ENCODE peak calls at places on chromosomes 5 and 9, in nine cellular contexts. One of them, this sample, is unnamed.

GRCh38 chr9:27125030-27125429 is 16.0 kb downstream of the TEK start:
- DNase-seq in HT1080: peak
- DNase-seq in HFFc6: peak
- DNase-seq in stimulated activated CD8-positive, alpha-beta memory T cell treated with anti-CD3 and anti-CD28 coated beads, Interleukin-7, amount 100 ng/mL, for 24 hours: no peak
- DNase-seq in brain microvascular endothelial cell: peak
- DNase-seq in prostate gland: peak
- DNase-seq in HTR-8/SVneo: peak
- DNase-seq in PC-3: peak
- DNase-seq in MCF 10A: peak
- DNase-seq in this sample: peak

GRCh38 chr5:95631991-95632675 is 12.2 kb downstream of the GPR150 start:
- DNase-seq in stimulated activated CD8-positive, alpha-beta memory T cell treated with anti-CD3 and anti-CD28 coated beads, Interleukin-7, amount 100 ng/mL, for 24 hours: peak
- DNase-seq in PC-3: peak
- DNase-seq in prostate gland: no peak
- DNase-seq in brain microvascular endothelial cell: peak
- DNase-seq in HT1080: peak
- DNase-seq in MCF 10A: peak
- DNase-seq in HTR-8/SVneo: no peak
- DNase-seq in HFFc6: peak
- DNase-seq in this sample: no peak

GRCh38 chr9:36037580-36038169 is 962 bp downstream of the RECK start:
- DNase-seq in PC-3: no peak
- DNase-seq in prostate gland: no peak
- DNase-seq in HTR-8/SVneo: peak
- DNase-seq in HT1080: peak
- DNase-seq in brain microvascular endothelial cell: no peak
- DNase-seq in stimulated activated CD8-positive, alpha-beta memory T cell treated with anti-CD3 and anti-CD28 coated beads, Interleukin-7, amount 100 ng/mL, for 24 hours: no peak
- DNase-seq in MCF 10A: no peak
- DNase-seq in HFFc6: no peak
- DNase-seq in this sample: no peak

GRCh38 chr5:80399553-80400239 is 8.2 kb upstream of the ZFYVE16 start:
- DNase-seq in MCF 10A: peak
- DNase-seq in HT1080: peak
- DNase-seq in PC-3: peak
- DNase-seq in HTR-8/SVneo: peak
- DNase-seq in prostate gland: no peak
- DNase-seq in stimulated activated CD8-positive, alpha-beta memory T cell treated with anti-CD3 and anti-CD28 coated beads, Interleukin-7, amount 100 ng/mL, for 24 hours: no peak
- DNase-seq in HFFc6: peak
- DNase-seq in brain microvascular endothelial cell: peak
- DNase-seq in this sample: no peak

GRCh38 chr5:164048527-164048926 is 543.1 kb downstream of the MAT2B start:
- DNase-seq in HFFc6: no peak
- DNase-seq in brain microvascular endothelial cell: no peak
- DNase-seq in prostate gland: no peak
- DNase-seq in MCF 10A: peak
- DNase-seq in PC-3: peak
- DNase-seq in HT1080: no peak
- DNase-seq in HTR-8/SVneo: peak
- DNase-seq in stimulated activated CD8-positive, alpha-beta memory T cell treated with anti-CD3 and anti-CD28 coated beads, Interleukin-7, amount 100 ng/mL, for 24 hours: no peak
- DNase-seq in this sample: no peak

GRCh38 chr9:38067611-38067891 is 1.5 kb downstream of the SHB start:
- DNase-seq in HTR-8/SVneo: no peak
- DNase-seq in PC-3: no peak
- DNase-seq in stimulated activated CD8-positive, alpha-beta memory T cell treated with anti-CD3 and anti-CD28 coated beads, Interleukin-7, amount 100 ng/mL, for 24 hours: no peak
- DNase-seq in HFFc6: no peak
- DNase-seq in MCF 10A: no peak
- DNase-seq in brain microvascular endothelial cell: no peak
- DNase-seq in HT1080: no peak
- DNase-seq in prostate gland: peak
- DNase-seq in this sample: no peak

GRCh38 chr9:33795281-33795680 is at the start of gene PRSS3:
- DNase-seq in PC-3: no peak
- DNase-seq in HTR-8/SVneo: no peak
- DNase-seq in stimulated activated CD8-positive, alpha-beta memory T cell treated with anti-CD3 and anti-CD28 coated beads, Interleukin-7, amount 100 ng/mL, for 24 hours: no peak
- DNase-seq in HT1080: no peak
- DNase-seq in HFFc6: no peak
- DNase-seq in brain microvascular endothelial cell: no peak
- DNase-seq in prostate gland: no peak
- DNase-seq in MCF 10A: peak
- DNase-seq in this sample: no peak

GRCh38 chr9:112750111-112750766 is at the start of gene SNX30:
- DNase-seq in stimulated activated CD8-positive, alpha-beta memory T cell treated with anti-CD3 and anti-CD28 coated beads, Interleukin-7, amount 100 ng/mL, for 24 hours: peak
- DNase-seq in MCF 10A: peak
- DNase-seq in HTR-8/SVneo: peak
- DNase-seq in PC-3: peak
- DNase-seq in prostate gland: peak
- DNase-seq in HFFc6: peak
- DNase-seq in HT1080: peak
- DNase-seq in brain microvascular endothelial cell: peak
- DNase-seq in this sample: peak

GRCh38 chr5:159773062-159773924 is 143.0 kb upstream of the ADRA1B start:
- DNase-seq in brain microvascular endothelial cell: peak
- DNase-seq in MCF 10A: peak
- DNase-seq in HTR-8/SVneo: peak
- DNase-seq in HFFc6: peak
- DNase-seq in PC-3: peak
- DNase-seq in stimulated activated CD8-positive, alpha-beta memory T cell treated with anti-CD3 and anti-CD28 coated beads, Interleukin-7, amount 100 ng/mL, for 24 hours: peak
- DNase-seq in HT1080: peak
- DNase-seq in prostate gland: peak
- DNase-seq in this sample: peak

GRCh38 chr5:15383021-15383420 is 117.0 kb upstream of the FBXL7 start:
- DNase-seq in HFFc6: peak
- DNase-seq in HT1080: no peak
- DNase-seq in PC-3: no peak
- DNase-seq in HTR-8/SVneo: no peak
- DNase-seq in prostate gland: no peak
- DNase-seq in brain microvascular endothelial cell: no peak
- DNase-seq in stimulated activated CD8-positive, alpha-beta memory T cell treated with anti-CD3 and anti-CD28 coated beads, Interleukin-7, amount 100 ng/mL, for 24 hours: no peak
- DNase-seq in MCF 10A: no peak
- DNase-seq in this sample: no peak

GRCh38 chr9:132651259-132651658 is 18.5 kb downstream of the DDX31 start:
- DNase-seq in HFFc6: peak
- DNase-seq in stimulated activated CD8-positive, alpha-beta memory T cell treated with anti-CD3 and anti-CD28 coated beads, Interleukin-7, amount 100 ng/mL, for 24 hours: no peak
- DNase-seq in PC-3: peak
- DNase-seq in MCF 10A: peak
- DNase-seq in HTR-8/SVneo: no peak
- DNase-seq in prostate gland: peak
- DNase-seq in brain microvascular endothelial cell: peak
- DNase-seq in HT1080: peak
- DNase-seq in this sample: no peak

GRCh38 chr5:121873409-121873808 is 21.7 kb downstream of the FTMT start:
- DNase-seq in PC-3: no peak
- DNase-seq in prostate gland: no peak
- DNase-seq in stimulated activated CD8-positive, alpha-beta memory T cell treated with anti-CD3 and anti-CD28 coated beads, Interleukin-7, amount 100 ng/mL, for 24 hours: no peak
- DNase-seq in brain microvascular endothelial cell: no peak
- DNase-seq in HT1080: no peak
- DNase-seq in MCF 10A: no peak
- DNase-seq in HFFc6: no peak
- DNase-seq in HTR-8/SVneo: no peak
- DNase-seq in this sample: no peak

GRCh38 chr9:21294325-21294724 is 10.8 kb downstream of the IFNA5 start:
- DNase-seq in HTR-8/SVneo: peak
- DNase-seq in brain microvascular endothelial cell: peak
- DNase-seq in PC-3: peak
- DNase-seq in stimulated activated CD8-positive, alpha-beta memory T cell treated with anti-CD3 and anti-CD28 coated beads, Interleukin-7, amount 100 ng/mL, for 24 hours: no peak
- DNase-seq in prostate gland: peak
- DNase-seq in HT1080: peak
- DNase-seq in HFFc6: peak
- DNase-seq in MCF 10A: peak
- DNase-seq in this sample: no peak

GRCh38 chr5:179008667-179009066 is 13.5 kb upstream of the GRM6 start:
- DNase-seq in PC-3: no peak
- DNase-seq in stimulated activated CD8-positive, alpha-beta memory T cell treated with anti-CD3 and anti-CD28 coated beads, Interleukin-7, amount 100 ng/mL, for 24 hours: no peak
- DNase-seq in HFFc6: no peak
- DNase-seq in brain microvascular endothelial cell: no peak
- DNase-seq in HTR-8/SVneo: no peak
- DNase-seq in prostate gland: no peak
- DNase-seq in MCF 10A: no peak
- DNase-seq in HT1080: no peak
- DNase-seq in this sample: no peak

GRCh38 chr9:104927216-104927911 is 591 bp downstream of the ABCA1 start:
- DNase-seq in PC-3: peak
- DNase-seq in stimulated activated CD8-positive, alpha-beta memory T cell treated with anti-CD3 and anti-CD28 coated beads, Interleukin-7, amount 100 ng/mL, for 24 hours: no peak
- DNase-seq in MCF 10A: no peak
- DNase-seq in HTR-8/SVneo: no peak
- DNase-seq in HFFc6: no peak
- DNase-seq in prostate gland: peak
- DNase-seq in brain microvascular endothelial cell: peak
- DNase-seq in HT1080: peak
- DNase-seq in this sample: peak

GRCh38 chr5:172597755-172598155 is 43.3 kb upstream of the NEURL1B start:
- DNase-seq in HFFc6: no peak
- DNase-seq in PC-3: no peak
- DNase-seq in MCF 10A: no peak
- DNase-seq in prostate gland: no peak
- DNase-seq in stimulated activated CD8-positive, alpha-beta memory T cell treated with anti-CD3 and anti-CD28 coated beads, Interleukin-7, amount 100 ng/mL, for 24 hours: no peak
- DNase-seq in brain microvascular endothelial cell: no peak
- DNase-seq in HT1080: no peak
- DNase-seq in HTR-8/SVneo: no peak
- DNase-seq in this sample: no peak

GRCh38 chr5:35863159-35863558 is 6.5 kb downstream of the IL7R start:
- DNase-seq in stimulated activated CD8-positive, alpha-beta memory T cell treated with anti-CD3 and anti-CD28 coated beads, Interleukin-7, amount 100 ng/mL, for 24 hours: no peak
- DNase-seq in MCF 10A: no peak
- DNase-seq in prostate gland: peak
- DNase-seq in HFFc6: no peak
- DNase-seq in PC-3: peak
- DNase-seq in HTR-8/SVneo: no peak
- DNase-seq in brain microvascular endothelial cell: no peak
- DNase-seq in HT1080: no peak
- DNase-seq in this sample: no peak

GRCh38 chr9:115891929-115892328 is 261.7 kb upstream of the PAPPA start:
- DNase-seq in stimulated activated CD8-positive, alpha-beta memory T cell treated with anti-CD3 and anti-CD28 coated beads, Interleukin-7, amount 100 ng/mL, for 24 hours: no peak
- DNase-seq in prostate gland: no peak
- DNase-seq in brain microvascular endothelial cell: peak
- DNase-seq in MCF 10A: peak
- DNase-seq in HFFc6: peak
- DNase-seq in HTR-8/SVneo: no peak
- DNase-seq in HT1080: peak
- DNase-seq in PC-3: peak
- DNase-seq in this sample: no peak

GRCh38 chr5:59557572-59557971 is 336.0 kb downstream of the PDE4D start:
- DNase-seq in HTR-8/SVneo: no peak
- DNase-seq in prostate gland: no peak
- DNase-seq in brain microvascular endothelial cell: no peak
- DNase-seq in stimulated activated CD8-positive, alpha-beta memory T cell treated with anti-CD3 and anti-CD28 coated beads, Interleukin-7, amount 100 ng/mL, for 24 hours: no peak
- DNase-seq in PC-3: no peak
- DNase-seq in HT1080: no peak
- DNase-seq in MCF 10A: no peak
- DNase-seq in HFFc6: no peak
- DNase-seq in this sample: no peak

GRCh38 chr5:38853753-38854470 is 8.1 kb downstream of the OSMR start:
- DNase-seq in prostate gland: no peak
- DNase-seq in stimulated activated CD8-positive, alpha-beta memory T cell treated with anti-CD3 and anti-CD28 coated beads, Interleukin-7, amount 100 ng/mL, for 24 hours: no peak
- DNase-seq in HTR-8/SVneo: peak
- DNase-seq in MCF 10A: peak
- DNase-seq in HT1080: peak
- DNase-seq in brain microvascular endothelial cell: peak
- DNase-seq in HFFc6: peak
- DNase-seq in PC-3: peak
- DNase-seq in this sample: no peak

GRCh38 chr9:126482361-126483044 is 131.2 kb upstream of the LMX1B start:
- DNase-seq in prostate gland: no peak
- DNase-seq in stimulated activated CD8-positive, alpha-beta memory T cell treated with anti-CD3 and anti-CD28 coated beads, Interleukin-7, amount 100 ng/mL, for 24 hours: no peak
- DNase-seq in HT1080: no peak
- DNase-seq in HFFc6: no peak
- DNase-seq in brain microvascular endothelial cell: peak
- DNase-seq in MCF 10A: no peak
- DNase-seq in PC-3: no peak
- DNase-seq in HTR-8/SVneo: no peak
- DNase-seq in this sample: no peak

GRCh38 chr5:95080026-95080425 is 204.9 kb downstream of the MCTP1 start:
- DNase-seq in PC-3: no peak
- DNase-seq in MCF 10A: peak
- DNase-seq in stimulated activated CD8-positive, alpha-beta memory T cell treated with anti-CD3 and anti-CD28 coated beads, Interleukin-7, amount 100 ng/mL, for 24 hours: no peak
- DNase-seq in prostate gland: no peak
- DNase-seq in HT1080: no peak
- DNase-seq in HTR-8/SVneo: no peak
- DNase-seq in brain microvascular endothelial cell: no peak
- DNase-seq in HFFc6: peak
- DNase-seq in this sample: no peak

GRCh38 chr9:116605904-116606341 is 81.2 kb upstream of the TRIM32 start:
- DNase-seq in prostate gland: no peak
- DNase-seq in MCF 10A: no peak
- DNase-seq in brain microvascular endothelial cell: no peak
- DNase-seq in HT1080: no peak
- DNase-seq in HTR-8/SVneo: no peak
- DNase-seq in stimulated activated CD8-positive, alpha-beta memory T cell treated with anti-CD3 and anti-CD28 coated beads, Interleukin-7, amount 100 ng/mL, for 24 hours: no peak
- DNase-seq in PC-3: no peak
- DNase-seq in HFFc6: no peak
- DNase-seq in this sample: peak

GRCh38 chr5:114387433-114387832 is 25.6 kb downstream of the KCNN2 start:
- DNase-seq in HFFc6: no peak
- DNase-seq in HTR-8/SVneo: no peak
- DNase-seq in MCF 10A: no peak
- DNase-seq in PC-3: no peak
- DNase-seq in HT1080: no peak
- DNase-seq in brain microvascular endothelial cell: no peak
- DNase-seq in stimulated activated CD8-positive, alpha-beta memory T cell treated with anti-CD3 and anti-CD28 coated beads, Interleukin-7, amount 100 ng/mL, for 24 hours: no peak
- DNase-seq in prostate gland: no peak
- DNase-seq in this sample: no peak

GRCh38 chr5:16540421-16540820 is 74.8 kb upstream of the ZNF622 start:
- DNase-seq in MCF 10A: peak
- DNase-seq in HT1080: peak
- DNase-seq in HTR-8/SVneo: no peak
- DNase-seq in HFFc6: peak
- DNase-seq in PC-3: peak
- DNase-seq in prostate gland: no peak
- DNase-seq in stimulated activated CD8-positive, alpha-beta memory T cell treated with anti-CD3 and anti-CD28 coated beads, Interleukin-7, amount 100 ng/mL, for 24 hours: no peak
- DNase-seq in brain microvascular endothelial cell: peak
- DNase-seq in this sample: no peak

GRCh38 chr5:9898319-9898718 is 268.2 kb upstream of the TAS2R1 start:
- DNase-seq in MCF 10A: peak
- DNase-seq in HTR-8/SVneo: peak
- DNase-seq in HFFc6: peak
- DNase-seq in HT1080: peak
- DNase-seq in PC-3: peak
- DNase-seq in prostate gland: peak
- DNase-seq in brain microvascular endothelial cell: peak
- DNase-seq in stimulated activated CD8-positive, alpha-beta memory T cell treated with anti-CD3 and anti-CD28 coated beads, Interleukin-7, amount 100 ng/mL, for 24 hours: no peak
- DNase-seq in this sample: no peak

GRCh38 chr9:82332774-82333152 is 344.2 kb downstream of the SPATA31D1 start:
- DNase-seq in HTR-8/SVneo: no peak
- DNase-seq in HFFc6: no peak
- DNase-seq in MCF 10A: no peak
- DNase-seq in brain microvascular endothelial cell: no peak
- DNase-seq in PC-3: peak
- DNase-seq in stimulated activated CD8-positive, alpha-beta memory T cell treated with anti-CD3 and anti-CD28 coated beads, Interleukin-7, amount 100 ng/mL, for 24 hours: no peak
- DNase-seq in prostate gland: no peak
- DNase-seq in HT1080: peak
- DNase-seq in this sample: no peak

GRCh38 chr5:136382791-136383190 is 17.4 kb upstream of the TRPC7 start:
- DNase-seq in brain microvascular endothelial cell: no peak
- DNase-seq in HTR-8/SVneo: no peak
- DNase-seq in stimulated activated CD8-positive, alpha-beta memory T cell treated with anti-CD3 and anti-CD28 coated beads, Interleukin-7, amount 100 ng/mL, for 24 hours: no peak
- DNase-seq in HFFc6: no peak
- DNase-seq in PC-3: no peak
- DNase-seq in HT1080: no peak
- DNase-seq in prostate gland: no peak
- DNase-seq in MCF 10A: no peak
- DNase-seq in this sample: no peak

GRCh38 chr9:124570942-124571666 is 63.9 kb upstream of the NR5A1 start:
- DNase-seq in HT1080: no peak
- DNase-seq in HFFc6: no peak
- DNase-seq in stimulated activated CD8-positive, alpha-beta memory T cell treated with anti-CD3 and anti-CD28 coated beads, Interleukin-7, amount 100 ng/mL, for 24 hours: no peak
- DNase-seq in HTR-8/SVneo: no peak
- DNase-seq in PC-3: no peak
- DNase-seq in prostate gland: no peak
- DNase-seq in brain microvascular endothelial cell: no peak
- DNase-seq in MCF 10A: no peak
- DNase-seq in this sample: no peak

GRCh38 chr5:143019614-143020515 is 249.7 kb downstream of the ARHGAP26 start:
- DNase-seq in MCF 10A: no peak
- DNase-seq in HT1080: no peak
- DNase-seq in HTR-8/SVneo: no peak
- DNase-seq in prostate gland: no peak
- DNase-seq in HFFc6: no peak
- DNase-seq in stimulated activated CD8-positive, alpha-beta memory T cell treated with anti-CD3 and anti-CD28 coated beads, Interleukin-7, amount 100 ng/mL, for 24 hours: no peak
- DNase-seq in PC-3: no peak
- DNase-seq in brain microvascular endothelial cell: no peak
- DNase-seq in this sample: no peak

GRCh38 chr9:135693265-135693664 is 6.0 kb downstream of the SOHLH1 start:
- DNase-seq in MCF 10A: peak
- DNase-seq in HT1080: no peak
- DNase-seq in PC-3: peak
- DNase-seq in HFFc6: no peak
- DNase-seq in brain microvascular endothelial cell: no peak
- DNase-seq in stimulated activated CD8-positive, alpha-beta memory T cell treated with anti-CD3 and anti-CD28 coated beads, Interleukin-7, amount 100 ng/mL, for 24 hours: no peak
- DNase-seq in prostate gland: no peak
- DNase-seq in HTR-8/SVneo: no peak
- DNase-seq in this sample: no peak